ENCODE peak calls at places on chromosomes 13 and 19, in nine cellular contexts. One of them, this sample, is unnamed.

GRCh38 chr19:45507864-45508680 is 793 bp downstream of the VASP start:
- DNase-seq in mammary epithelial cell: no peak
- DNase-seq in GM23248: peak; percentile 65
- DNase-seq in fibroblast of lung: peak; percentile 44
- DNase-seq in neuronal stem cell: no peak
- DNase-seq in SK-N-SH: no peak
- DNase-seq in neural progenitor cell: peak; percentile 57
- DNase-seq in H1: peak; percentile 80
- DNase-seq in GM23338: peak; percentile 86
- DNase-seq in this sample: no peak

GRCh38 chr13:44648392-44649117 is 72.4 kb upstream of the TSC22D1 start:
- DNase-seq in mammary epithelial cell: peak; percentile 37
- DNase-seq in GM23248: peak; percentile 40
- DNase-seq in fibroblast of lung: no peak
- DNase-seq in neuronal stem cell: no peak
- DNase-seq in SK-N-SH: peak; percentile 29
- DNase-seq in neural progenitor cell: no peak
- DNase-seq in H1: no peak
- DNase-seq in GM23338: peak; percentile 43
- DNase-seq in this sample: no peak

GRCh38 chr19:4584670-4585460 is 25.4 kb upstream of the SEMA6B start:
- DNase-seq in mammary epithelial cell: no peak
- DNase-seq in GM23248: no peak
- DNase-seq in fibroblast of lung: no peak
- DNase-seq in neuronal stem cell: no peak
- DNase-seq in SK-N-SH: peak; percentile 79
- DNase-seq in neural progenitor cell: peak; percentile 91
- DNase-seq in H1: peak; percentile 84
- DNase-seq in GM23338: peak; percentile 74
- DNase-seq in this sample: no peak

GRCh38 chr19:48443262-48443661 is 2.5 kb upstream of the GRWD1 start:
- DNase-seq in mammary epithelial cell: no peak
- DNase-seq in GM23248: peak; percentile 50
- DNase-seq in fibroblast of lung: no peak
- DNase-seq in neuronal stem cell: no peak
- DNase-seq in SK-N-SH: no peak
- DNase-seq in neural progenitor cell: peak; percentile 26
- DNase-seq in H1: no peak
- DNase-seq in GM23338: peak; percentile 62
- DNase-seq in this sample: no peak

GRCh38 chr19:10327793-10328192 is 5.5 kb downstream of the RAVER1 start:
- DNase-seq in mammary epithelial cell: no peak
- DNase-seq in GM23248: no peak
- DNase-seq in fibroblast of lung: no peak
- DNase-seq in neuronal stem cell: no peak
- DNase-seq in SK-N-SH: no peak
- DNase-seq in neural progenitor cell: no peak
- DNase-seq in H1: no peak
- DNase-seq in GM23338: no peak
- DNase-seq in this sample: no peak

GRCh38 chr19:46221981-46222610 is 7.4 kb upstream of the IGFL1 start:
- DNase-seq in mammary epithelial cell: peak; percentile 90
- DNase-seq in GM23248: peak; percentile 90
- DNase-seq in fibroblast of lung: peak; percentile 73
- DNase-seq in neuronal stem cell: no peak
- DNase-seq in SK-N-SH: no peak
- DNase-seq in neural progenitor cell: no peak
- DNase-seq in H1: peak; percentile 50
- DNase-seq in GM23338: peak; percentile 78
- DNase-seq in this sample: peak; percentile 63

GRCh38 chr19:19296953-19297689 is 23.2 kb downstream of the SUGP1 start:
- DNase-seq in mammary epithelial cell: no peak
- DNase-seq in GM23248: no peak
- DNase-seq in fibroblast of lung: no peak
- DNase-seq in neuronal stem cell: no peak
- DNase-seq in SK-N-SH: peak; percentile 11
- DNase-seq in neural progenitor cell: no peak
- DNase-seq in H1: no peak
- DNase-seq in GM23338: no peak
- DNase-seq in this sample: no peak

GRCh38 chr19:6103217-6103644 is 7.1 kb downstream of the RFX2 start:
- DNase-seq in mammary epithelial cell: peak; percentile 99
- DNase-seq in GM23248: peak; percentile 96
- DNase-seq in fibroblast of lung: peak; percentile 94
- DNase-seq in neuronal stem cell: no peak
- DNase-seq in SK-N-SH: no peak
- DNase-seq in neural progenitor cell: no peak
- DNase-seq in H1: no peak
- DNase-seq in GM23338: no peak
- DNase-seq in this sample: peak; percentile 90

GRCh38 chr13:113140677-113141590 is 17.5 kb upstream of the PROZ start:
- DNase-seq in mammary epithelial cell: no peak
- DNase-seq in GM23248: no peak
- DNase-seq in fibroblast of lung: no peak
- DNase-seq in neuronal stem cell: no peak
- DNase-seq in SK-N-SH: peak; percentile 12
- DNase-seq in neural progenitor cell: no peak
- DNase-seq in H1: no peak
- DNase-seq in GM23338: no peak
- DNase-seq in this sample: no peak

GRCh38 chr13:92901739-92902138 is 324.9 kb upstream of the GPC6 start:
- DNase-seq in mammary epithelial cell: peak; percentile 76
- DNase-seq in GM23248: no peak
- DNase-seq in fibroblast of lung: peak; percentile 53
- DNase-seq in neuronal stem cell: no peak
- DNase-seq in SK-N-SH: no peak
- DNase-seq in neural progenitor cell: no peak
- DNase-seq in H1: no peak
- DNase-seq in GM23338: no peak
- DNase-seq in this sample: peak; percentile 51

GRCh38 chr13:36345438-36346221 is 564 bp downstream of the SPART start:
- DNase-seq in mammary epithelial cell: peak; percentile 83
- DNase-seq in GM23248: peak; percentile 94
- DNase-seq in fibroblast of lung: peak; percentile 87
- DNase-seq in neuronal stem cell: peak; percentile 58
- DNase-seq in SK-N-SH: no peak
- DNase-seq in neural progenitor cell: peak; percentile 81
- DNase-seq in H1: peak; percentile 73
- DNase-seq in GM23338: peak; percentile 86
- DNase-seq in this sample: peak; percentile 86

GRCh38 chr19:41306394-41306793 is 3.6 kb upstream of the CCDC97 start:
- DNase-seq in mammary epithelial cell: no peak
- DNase-seq in GM23248: no peak
- DNase-seq in fibroblast of lung: no peak
- DNase-seq in neuronal stem cell: no peak
- DNase-seq in SK-N-SH: no peak
- DNase-seq in neural progenitor cell: no peak
- DNase-seq in H1: no peak
- DNase-seq in GM23338: no peak
- DNase-seq in this sample: no peak

GRCh38 chr19:41302624-41303351 is 7.2 kb upstream of the CCDC97 start:
- DNase-seq in mammary epithelial cell: no peak
- DNase-seq in GM23248: no peak
- DNase-seq in fibroblast of lung: no peak
- DNase-seq in neuronal stem cell: no peak
- DNase-seq in SK-N-SH: no peak
- DNase-seq in neural progenitor cell: no peak
- DNase-seq in H1: no peak
- DNase-seq in GM23338: no peak
- DNase-seq in this sample: no peak

GRCh38 chr19:41305923-41306322 is 4.0 kb upstream of the CCDC97 start:
- DNase-seq in mammary epithelial cell: no peak
- DNase-seq in GM23248: no peak
- DNase-seq in fibroblast of lung: no peak
- DNase-seq in neuronal stem cell: no peak
- DNase-seq in SK-N-SH: no peak
- DNase-seq in neural progenitor cell: no peak
- DNase-seq in H1: no peak
- DNase-seq in GM23338: no peak
- DNase-seq in this sample: no peak

GRCh38 chr19:41303941-41304340 is 6.0 kb upstream of the CCDC97 start:
- DNase-seq in mammary epithelial cell: no peak
- DNase-seq in GM23248: no peak
- DNase-seq in fibroblast of lung: no peak
- DNase-seq in neuronal stem cell: no peak
- DNase-seq in SK-N-SH: no peak
- DNase-seq in neural progenitor cell: no peak
- DNase-seq in H1: no peak
- DNase-seq in GM23338: no peak
- DNase-seq in this sample: no peak

DNA sequence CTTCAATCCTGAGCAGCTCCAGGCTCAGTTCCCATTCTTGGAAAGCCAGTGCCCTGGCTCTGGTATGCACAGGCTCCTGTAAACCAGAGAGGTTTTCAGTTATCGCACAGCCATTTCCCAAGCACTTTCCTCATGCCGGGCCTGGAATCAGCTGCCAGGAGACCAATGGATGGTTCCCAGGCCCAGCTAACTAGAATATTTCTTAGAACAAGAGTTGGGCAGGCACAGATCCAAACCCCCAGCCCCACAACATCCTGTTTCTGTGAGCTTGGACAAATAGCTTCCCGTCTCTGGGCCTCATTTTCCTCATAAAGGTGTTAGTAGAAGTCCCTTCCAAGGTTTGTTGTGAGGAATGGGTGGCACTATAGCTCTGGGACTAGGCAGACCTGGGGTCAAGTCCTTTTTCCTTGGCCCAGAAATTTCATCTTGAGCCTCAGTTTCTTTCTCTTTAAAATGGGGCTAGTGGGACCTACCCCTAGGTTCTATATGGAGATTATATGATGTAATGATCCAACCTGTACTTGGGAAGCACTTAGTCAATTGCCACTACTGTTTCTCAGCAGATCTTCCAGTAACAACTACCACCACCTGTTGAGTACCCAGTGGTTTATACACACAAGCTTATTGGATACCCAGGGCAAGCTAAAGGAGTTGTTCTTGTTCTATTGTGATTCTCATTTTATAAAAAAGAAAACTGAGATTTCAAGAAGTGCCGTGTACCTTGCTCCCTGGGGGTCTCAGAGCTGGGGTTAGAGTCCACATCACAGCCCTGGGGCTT is 5.1 kb upstream of the CCDC97 start:
- DNase-seq in mammary epithelial cell: no peak
- DNase-seq in GM23248: no peak
- DNase-seq in fibroblast of lung: no peak
- DNase-seq in neuronal stem cell: no peak
- DNase-seq in SK-N-SH: no peak
- DNase-seq in neural progenitor cell: no peak
- DNase-seq in H1: no peak
- DNase-seq in GM23338: no peak
- DNase-seq in this sample: no peak
- H3K36me3 ChIP-seq in mammary epithelial cell: peaks cover 42% of the 10 kb centered on the region
- H3K36me3 ChIP-seq in GM23248: peaks cover 42% of the 10 kb centered on the region
- H3K36me3 ChIP-seq in fibroblast of lung: peaks cover 26% of the 10 kb centered on the region
- H3K36me3 ChIP-seq in neuronal stem cell: peaks cover 60% of the 10 kb centered on the region
- H3K36me3 ChIP-seq in SK-N-SH: peaks cover 56% of the 10 kb centered on the region
- H3K36me3 ChIP-seq in neural progenitor cell: peaks cover 7% of the 10 kb centered on the region
- H3K36me3 ChIP-seq in H1: peaks cover 65% of the 10 kb centered on the region
- H3K36me3 ChIP-seq in GM23338: peaks cover 71% of the 10 kb centered on the region
- H3K36me3 ChIP-seq in this sample: peaks cover 67% of the 10 kb centered on the region

DNA sequence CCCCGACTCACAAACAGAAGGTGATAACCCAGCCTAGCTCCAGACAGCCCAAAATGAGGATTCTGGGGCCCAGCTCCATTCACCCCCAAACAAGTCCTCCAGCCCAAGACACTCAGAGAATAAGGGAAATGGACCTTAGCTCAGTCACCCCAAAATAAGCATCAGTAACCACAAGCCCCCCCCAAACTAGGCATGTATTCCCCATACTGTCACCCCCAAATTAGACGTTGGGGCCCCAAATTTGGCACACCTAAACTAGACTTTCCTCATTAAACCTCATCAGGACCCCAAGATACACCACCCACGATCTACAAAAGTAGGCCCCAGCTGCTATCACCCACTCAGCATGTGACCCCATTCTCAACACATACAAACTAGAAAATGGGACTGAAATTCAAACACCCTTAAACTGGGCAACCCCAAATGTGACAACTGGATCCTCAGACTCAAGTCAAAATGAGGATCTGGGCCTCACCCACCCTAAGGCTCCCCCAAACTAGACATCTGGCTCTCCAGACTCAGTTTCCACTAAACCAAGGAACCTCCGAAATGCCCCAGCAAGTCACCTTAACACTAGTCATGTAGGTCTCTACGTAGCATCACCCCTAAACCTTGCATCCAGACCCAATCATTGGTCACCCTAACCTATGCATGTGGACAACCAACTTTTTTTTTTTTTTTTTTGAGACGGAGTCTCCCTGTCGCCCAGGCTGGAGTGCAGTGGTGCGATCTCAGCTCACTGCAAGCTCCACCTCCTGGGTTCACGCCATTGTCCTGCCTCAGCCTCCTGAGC is 13.4 kb upstream of the ERFL start:
- DNase-seq in mammary epithelial cell: no peak
- DNase-seq in GM23248: no peak
- DNase-seq in fibroblast of lung: no peak
- DNase-seq in neuronal stem cell: no peak
- DNase-seq in SK-N-SH: no peak
- DNase-seq in neural progenitor cell: no peak
- DNase-seq in H1: no peak
- DNase-seq in GM23338: no peak
- DNase-seq in this sample: no peak
- H3K4me3 ChIP-seq in mammary epithelial cell: no peak overlapping the region
- H3K4me3 ChIP-seq in GM23248: no peak overlapping the region
- H3K4me3 ChIP-seq in fibroblast of lung: no peak overlapping the region
- H3K4me3 ChIP-seq in neuronal stem cell: no peak overlapping the region
- H3K4me3 ChIP-seq in SK-N-SH: no peak overlapping the region
- H3K4me3 ChIP-seq in neural progenitor cell: no peak overlapping the region
- H3K4me3 ChIP-seq in H1: peak overlapping the region; percentile 88
- H3K4me3 ChIP-seq in GM23338: peak overlapping the region; percentile 66
- H3K4me3 ChIP-seq in this sample: no peak overlapping the region

GRCh38 chr13:85332595-85332994 is 466.6 kb downstream of the SLITRK6 start:
- DNase-seq in mammary epithelial cell: no peak
- DNase-seq in GM23248: no peak
- DNase-seq in fibroblast of lung: no peak
- DNase-seq in neuronal stem cell: no peak
- DNase-seq in SK-N-SH: no peak
- DNase-seq in neural progenitor cell: no peak
- DNase-seq in H1: no peak
- DNase-seq in GM23338: no peak
- DNase-seq in this sample: no peak

GRCh38 chr13:85334187-85334586 is 465.0 kb downstream of the SLITRK6 start:
- DNase-seq in mammary epithelial cell: no peak
- DNase-seq in GM23248: no peak
- DNase-seq in fibroblast of lung: no peak
- DNase-seq in neuronal stem cell: no peak
- DNase-seq in SK-N-SH: no peak
- DNase-seq in neural progenitor cell: no peak
- DNase-seq in H1: no peak
- DNase-seq in GM23338: no peak
- DNase-seq in this sample: no peak

GRCh38 chr13:85333511-85333910 is 465.7 kb downstream of the SLITRK6 start:
- DNase-seq in mammary epithelial cell: no peak
- DNase-seq in GM23248: no peak
- DNase-seq in fibroblast of lung: no peak
- DNase-seq in neuronal stem cell: no peak
- DNase-seq in SK-N-SH: no peak
- DNase-seq in neural progenitor cell: no peak
- DNase-seq in H1: no peak
- DNase-seq in GM23338: peak; percentile 2
- DNase-seq in this sample: no peak
- H2AFZ ChIP-seq in mammary epithelial cell: no peak overlapping the region
- H2AFZ ChIP-seq in GM23248: no peak overlapping the region
- H2AFZ ChIP-seq in fibroblast of lung: no peak overlapping the region
- H2AFZ ChIP-seq in neuronal stem cell: no peak overlapping the region
- H2AFZ ChIP-seq in SK-N-SH: no peak overlapping the region
- H2AFZ ChIP-seq in neural progenitor cell: no peak overlapping the region
- H2AFZ ChIP-seq in H1: no peak overlapping the region
- H2AFZ ChIP-seq in GM23338: no peak overlapping the region
- H2AFZ ChIP-seq in this sample: no peak overlapping the region

GRCh38 chr19:34431681-34432402 is 3.7 kb downstream of the UBA2 start:
- DNase-seq in mammary epithelial cell: no peak
- DNase-seq in GM23248: no peak
- DNase-seq in fibroblast of lung: no peak
- DNase-seq in neuronal stem cell: no peak
- DNase-seq in SK-N-SH: no peak
- DNase-seq in neural progenitor cell: no peak
- DNase-seq in H1: no peak
- DNase-seq in GM23338: no peak
- DNase-seq in this sample: no peak
- H3K36me3 ChIP-seq in mammary epithelial cell: peaks cover 17% of the 10 kb centered on the region
- H3K36me3 ChIP-seq in GM23248: peaks cover 24% of the 10 kb centered on the region
- H3K36me3 ChIP-seq in fibroblast of lung: peaks cover 3% of the 10 kb centered on the region
- H3K36me3 ChIP-seq in neuronal stem cell: peaks cover 10% of the 10 kb centered on the region
- H3K36me3 ChIP-seq in SK-N-SH: peaks cover 41% of the 10 kb centered on the region
- H3K36me3 ChIP-seq in neural progenitor cell: peaks cover 10% of the 10 kb centered on the region
- H3K36me3 ChIP-seq in H1: peaks cover 29% of the 10 kb centered on the region
- H3K36me3 ChIP-seq in GM23338: peaks cover 42% of the 10 kb centered on the region
- H3K36me3 ChIP-seq in this sample: peaks cover 14% of the 10 kb centered on the region